ENCODE peak calls at places on chromosomes 5 and 9, in nine cellular contexts. Q is ovary, O is neuronal stem cell, G is astrocyte, C is skeletal muscle cell, U is fibroblast of pulmonary artery, I is left ventricle myocardium inferior, E is IMR-90, X is endodermal cell. R is an unnamed sample.

GRCh38 chr5:141691286-141691866 is 9.3 kb upstream of the ARAP3 start:
- DNase-seq in O (no peak), I (no peak), C (no peak), G (no peak), X (no peak), E (no peak), U (no peak), Q (no peak), R (no peak)

GRCh38 chr9:105341784-105342183 is 97.3 kb downstream of the SLC44A1 start:
- DNase-seq in U (peak; percentile 33), E (peak; percentile 56), C (peak; percentile 21), O (no peak), G (peak; percentile 14), X (no peak), Q (no peak), I (no peak), R (no peak)

GRCh38 chr5:29697786-29698414 is 1495.6 kb upstream of the CDH6 start:
- DNase-seq in E (no peak), O (peak; percentile 2), U (no peak), Q (no peak), C (no peak), G (no peak), X (peak; percentile 57), I (no peak), R (peak; percentile 7)

GRCh38 chr5:27568811-27569210 is 530.4 kb upstream of the CDH9 start:
- DNase-seq in I (no peak), C (no peak), U (peak; percentile 13), G (peak; percentile 2), X (no peak), Q (no peak), E (no peak), O (no peak), R (no peak)

GRCh38 chr5:32462618-32463017 is 18.1 kb upstream of the ZFR start:
- DNase-seq in Q (no peak), I (no peak), X (no peak), O (no peak), C (peak; percentile 13), E (peak; percentile 71), G (peak; percentile 65), U (peak; percentile 11), R (no peak)

GRCh38 chr5:135205616-135206349 is 171.8 kb upstream of the PITX1 start:
- DNase-seq in E (peak; percentile 87), C (no peak), X (peak; percentile 33), U (no peak), O (no peak), Q (no peak), G (peak; percentile 26), I (no peak), R (no peak)

GRCh38 chr9:133973791-133974630 is 18.1 kb downstream of the VAV2 start:
- DNase-seq in C (no peak), Q (no peak), E (no peak), G (no peak), U (no peak), O (no peak), I (no peak), X (no peak), R (no peak)

GRCh38 chr9:134559013-134559412 is 82.6 kb upstream of the COL5A1 start:
- DNase-seq in Q (no peak), X (peak; percentile 11), O (no peak), G (no peak), I (no peak), U (no peak), C (no peak), E (no peak), R (no peak)

GRCh38 chr9:119771336-119771735 is 402.1 kb upstream of the BRINP1 start:
- DNase-seq in Q (no peak), I (no peak), G (no peak), E (no peak), X (no peak), U (no peak), C (no peak), O (no peak), R (no peak)

GRCh38 chr5:35776757-35777156 is 79.9 kb upstream of the IL7R start:
- DNase-seq in I (no peak), G (no peak), O (no peak), X (no peak), E (no peak), Q (no peak), C (no peak), U (no peak), R (no peak)

GRCh38 chr9:25935188-25935587 is 256.9 kb upstream of the TUSC1 start:
- DNase-seq in G (no peak), I (no peak), Q (no peak), E (no peak), X (no peak), C (peak; percentile 41), O (no peak), U (no peak), R (no peak)

GRCh38 chr9:102237520-102237919 is 499.1 kb upstream of the GRIN3A start:
- DNase-seq in C (no peak), O (no peak), X (no peak), Q (no peak), I (no peak), E (no peak), G (no peak), U (no peak), R (no peak)
- H3K4me3 ChIP-seq in C (no peak overlapping the region), O (no peak overlapping the region), X (no peak overlapping the region), Q (no peak overlapping the region), I (no peak overlapping the region), E (no peak overlapping the region), G (no peak overlapping the region), U (no peak overlapping the region), R (no peak overlapping the region)

GRCh38 chr9:124266826-124267201 is 9.1 kb downstream of the NEK6 start:
- DNase-seq in O (no peak), C (no peak), U (no peak), E (no peak), Q (no peak), I (no peak), X (no peak), G (no peak), R (no peak)
- H3K4me3 ChIP-seq in O (no peak overlapping the region), C (no peak overlapping the region), U (peak overlapping the region; percentile 21), E (no peak overlapping the region), Q (no peak overlapping the region), I (no peak overlapping the region), X (no peak overlapping the region), G (no peak overlapping the region), R (peak overlapping the region; percentile 14)

GRCh38 chr5:157247267-157247666 is 18.7 kb upstream of the CYFIP2 start:
- DNase-seq in I (no peak), G (no peak), C (no peak), E (no peak), X (no peak), O (no peak), Q (no peak), U (no peak), R (no peak)

GRCh38 chr5:157248771-157249475 is 17.0 kb upstream of the CYFIP2 start:
- DNase-seq in G (no peak), Q (no peak), C (no peak), E (no peak), X (no peak), O (no peak), I (no peak), U (no peak), R (no peak)

GRCh38 chr5:157258450-157258849 is 7.5 kb upstream of the CYFIP2 start:
- DNase-seq in C (no peak), E (no peak), G (no peak), I (no peak), U (no peak), X (no peak), Q (no peak), O (no peak), R (no peak)

GRCh38 chr5:157253547-157253946 is 12.4 kb upstream of the CYFIP2 start:
- DNase-seq in X (peak; percentile 89), U (peak; percentile 64), I (no peak), Q (peak; percentile 25), C (peak; percentile 13), O (peak; percentile 45), E (peak; percentile 47), G (peak; percentile 10), R (peak; percentile 39)

GRCh38 chr5:157252741-157253465 is 13.0 kb upstream of the CYFIP2 start:
- DNase-seq in C (peak; percentile 14), O (no peak), E (peak; percentile 23), U (peak; percentile 7), I (no peak), X (no peak), G (peak; percentile 8), Q (no peak), R (no peak)
- H3K4me3 ChIP-seq in C (no peak overlapping the region), O (no peak overlapping the region), E (no peak overlapping the region), U (no peak overlapping the region), I (no peak overlapping the region), X (no peak overlapping the region), G (no peak overlapping the region), Q (no peak overlapping the region), R (no peak overlapping the region)

GRCh38 chr5:93893050-93893449 is 151.7 kb upstream of the POU5F2 start:
- DNase-seq in E (no peak), U (no peak), Q (no peak), X (no peak), I (no peak), G (no peak), C (no peak), O (no peak), R (no peak)

GRCh38 chr5:93891491-93892480 is 150.4 kb upstream of the POU5F2 start:
- DNase-seq in O (peak; percentile 50), Q (no peak), C (no peak), U (no peak), E (no peak), X (no peak), G (peak; percentile 20), I (no peak), R (no peak)

GRCh38 chr5:93892481-93892880 is 151.1 kb upstream of the POU5F2 start:
- DNase-seq in Q (no peak), O (no peak), C (no peak), X (no peak), G (no peak), U (peak; percentile 14), I (no peak), E (no peak), R (no peak)

GRCh38 chr5:93890657-93891056 is 149.3 kb upstream of the POU5F2 start:
- DNase-seq in G (peak; percentile 59), I (no peak), C (no peak), X (no peak), Q (no peak), E (no peak), O (peak; percentile 56), U (peak; percentile 13), R (no peak)

GRCh38 chr5:93894471-93895354 is 153.3 kb upstream of the POU5F2 start:
- DNase-seq in U (peak; percentile 30), I (no peak), O (no peak), E (peak; percentile 21), Q (no peak), C (no peak), G (no peak), X (no peak), R (no peak)
- H3K4me3 ChIP-seq in U (no peak overlapping the region), I (no peak overlapping the region), O (no peak overlapping the region), E (no peak overlapping the region), Q (no peak overlapping the region), C (no peak overlapping the region), G (no peak overlapping the region), X (no peak overlapping the region), R (no peak overlapping the region)

DNA sequence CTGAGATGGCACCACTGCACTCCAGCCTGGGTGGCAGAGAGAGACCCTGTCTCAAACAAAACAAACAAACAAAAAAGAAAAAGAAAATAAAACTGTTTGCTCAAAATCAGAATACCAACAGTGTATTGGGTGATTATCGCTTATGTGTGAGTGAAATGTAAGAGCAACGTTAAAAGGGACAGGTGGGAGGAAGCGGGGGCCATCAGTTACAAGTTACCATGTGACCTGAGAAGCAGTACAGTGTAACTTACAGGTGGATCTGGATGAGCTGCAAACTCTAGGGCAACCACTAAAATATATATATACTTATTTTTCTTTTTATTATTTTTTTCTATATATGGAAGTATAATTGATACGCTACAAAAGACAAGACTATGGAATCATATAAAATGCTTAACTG is 93.4 kb downstream of the KCNT1 start:
- DNase-seq in E (no peak), C (no peak), U (no peak), G (no peak), O (no peak), Q (no peak), I (no peak), X (no peak), R (no peak)
- H3K4me3 ChIP-seq in E (no peak overlapping the region), C (no peak overlapping the region), U (no peak overlapping the region), G (no peak overlapping the region), O (no peak overlapping the region), Q (no peak overlapping the region), I (no peak overlapping the region), X (no peak overlapping the region), R (no peak overlapping the region)